ENCODE peak calls at places on chromosome 22, in six cellular contexts. T, I, S, F, U and D are unnamed samples.
A peak's percentile ranks its signal among the peaks of the same experiment; 100 is the strongest.

GRCh38 chr22:46866591-46866990 is 104.1 kb downstream of the TBC1D22A start:
- DNase-seq in T (no peak), I (peak; percentile 82), S (no peak), F (no peak), U (peak; percentile 66), D (peak; percentile 92)

GRCh38 chr22:38097058-38097457 is 13.1 kb upstream of the SLC16A8 start:
- DNase-seq in T (no peak), I (no peak), S (no peak), F (no peak), U (peak; percentile 75), D (no peak)

GRCh38 chr22:49158741-49159564 is 668.7 kb downstream of the BRD1 start:
- DNase-seq in T (no peak), I (no peak), S (no peak), F (no peak), U (no peak), D (no peak)

GRCh38 chr22:49570032-49570848 is 257.4 kb downstream of the BRD1 start:
- DNase-seq in T (no peak), I (no peak), S (no peak), F (no peak), U (peak; percentile 46), D (no peak)

GRCh38 chr22:30809086-30809485 is 114.4 kb downstream of the OSBP2 start:
- DNase-seq in T (no peak), I (no peak), S (no peak), F (no peak), U (no peak), D (peak; percentile 59)

GRCh38 chr22:48044484-48045060 is 1282.1 kb downstream of the TBC1D22A start:
- DNase-seq in T (no peak), I (no peak), S (no peak), F (no peak), U (no peak), D (no peak)

GRCh38 chr22:27242111-27242436 is 559.5 kb downstream of the MN1 start:
- DNase-seq in T (no peak), I (no peak), S (no peak), F (no peak), U (no peak), D (no peak)

GRCh38 chr22:49258107-49259010 is 569.3 kb downstream of the BRD1 start:
- DNase-seq in T (no peak), I (no peak), S (no peak), F (no peak), U (peak; percentile 14), D (no peak)

GRCh38 chr22:41286639-41287091 is 678 bp upstream of the RANGAP1 start:
- DNase-seq in T (no peak), I (no peak), S (no peak), F (no peak), U (no peak), D (peak; percentile 25)

GRCh38 chr22:40498454-40499186 is 128.2 kb downstream of the SGSM3 start:
- DNase-seq in T (peak; percentile 80), I (peak; percentile 84), S (no peak), F (peak; percentile 94), U (peak; percentile 48), D (peak; percentile 95)

GRCh38 chr22:19402642-19403191 is 28.8 kb downstream of the HIRA start:
- DNase-seq in T (no peak), I (no peak), S (no peak), F (no peak), U (no peak), D (no peak)

GRCh38 chr22:48781391-48781790 is 1046.3 kb downstream of the BRD1 start:
- DNase-seq in T (no peak), I (no peak), S (no peak), F (no peak), U (peak; percentile 10), D (no peak)

GRCh38 chr22:17753401-17753989 is 20.8 kb downstream of the BID start:
- DNase-seq in T (no peak), I (no peak), S (no peak), F (no peak), U (no peak), D (peak; percentile 80)

GRCh38 chr22:38829485-38829884 is 14.3 kb downstream of the NPTXR start:
- DNase-seq in T (no peak), I (no peak), S (no peak), F (no peak), U (no peak), D (no peak)

GRCh38 chr22:50691521-50691920 is 18.9 kb downstream of the SHANK3 start:
- DNase-seq in T (no peak), I (no peak), S (no peak), F (no peak), U (peak; percentile 59), D (peak; percentile 62)

GRCh38 chr22:50167689-50168489 is 2.6 kb upstream of the PANX2 start:
- DNase-seq in T (no peak), I (no peak), S (no peak), F (no peak), U (no peak), D (no peak)

GRCh38 chr22:26477341-26477731 is 6.2 kb downstream of the HPS4 start:
- DNase-seq in T (no peak), I (no peak), S (no peak), F (no peak), U (no peak), D (no peak)

GRCh38 chr22:27800250-27801131 is 1.1 kb downstream of the MN1 start:
- DNase-seq in T (no peak), I (no peak), S (no peak), F (no peak), U (peak; percentile 80), D (no peak)

GRCh38 chr22:35600466-35600865 is 16.7 kb downstream of the MB start:
- DNase-seq in T (no peak), I (no peak), S (no peak), F (no peak), U (no peak), D (no peak)

GRCh38 chr22:35598396-35598710 is 18.8 kb downstream of the MB start:
- DNase-seq in T (no peak), I (no peak), S (no peak), F (no peak), U (no peak), D (no peak)

GRCh38 chr22:35596821-35597220 is 20.3 kb downstream of the MB start:
- DNase-seq in T (no peak), I (no peak), S (peak; percentile 66), F (no peak), U (no peak), D (no peak)

GRCh38 chr22:35599364-35599763 is 17.8 kb downstream of the MB start:
- DNase-seq in T (no peak), I (no peak), S (no peak), F (no peak), U (no peak), D (no peak)

GRCh38 chr22:35597692-35598395 is 19.3 kb downstream of the MB start:
- DNase-seq in T (no peak), I (no peak), S (peak; percentile 81), F (no peak), U (no peak), D (no peak)
- H3K4me3 ChIP-seq in T (no peak overlapping the region), I (no peak overlapping the region), S (no peak overlapping the region), F (no peak overlapping the region), U (no peak overlapping the region), D (no peak overlapping the region)

GRCh38 chr22:45010532-45010900 is 711 bp upstream of the PHF21B start:
- DNase-seq in T (peak; percentile 13), I (no peak), S (no peak), F (no peak), U (peak; percentile 74), D (no peak)
- TF ChIP-seq CTCF in T (no peak), I (no peak), S (no peak), F (no peak), U (no peak), D (no peak)

DNA sequence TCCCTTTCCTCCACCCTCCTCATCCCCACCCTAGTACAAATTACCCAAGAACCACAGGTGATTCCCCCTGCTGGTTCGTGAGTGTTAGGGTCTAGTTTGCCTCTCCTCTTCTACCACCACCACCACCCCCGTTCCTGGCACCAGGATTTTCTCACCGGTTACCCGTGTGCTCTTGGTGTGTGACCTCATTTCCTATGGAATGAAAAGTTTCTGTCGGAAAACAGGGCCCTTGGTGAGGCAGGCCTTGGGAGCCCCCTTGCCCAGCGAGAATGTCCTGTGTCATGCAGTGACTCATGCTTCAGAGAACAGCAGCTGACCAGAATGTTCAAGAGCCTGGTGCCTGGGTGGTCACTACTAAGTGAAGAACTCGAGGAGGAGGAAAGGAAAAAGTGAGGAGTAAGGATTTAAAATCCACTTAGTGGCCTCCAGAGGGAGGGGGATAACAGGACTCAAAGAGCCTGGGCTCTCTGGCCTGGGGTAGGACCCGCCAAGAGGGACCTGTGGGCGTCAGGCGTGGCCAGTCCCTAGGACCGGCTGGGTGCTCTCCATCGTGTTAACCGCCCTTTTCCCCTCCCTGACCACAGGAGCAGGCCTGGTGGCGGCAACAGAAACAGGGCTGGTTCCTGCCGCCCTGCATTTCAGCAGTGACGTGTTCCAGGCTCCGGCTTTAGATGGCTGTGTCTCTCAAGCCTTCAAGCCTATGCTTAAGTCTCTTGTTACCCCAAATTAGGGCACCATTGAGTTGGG is 30.2 kb downstream of the C22orf31 start:
- DNase-seq in T (peak; percentile 64), I (peak; percentile 79), S (peak; percentile 78), F (peak; percentile 99), U (peak; percentile 89), D (peak; percentile 99)
- H3K4me3 ChIP-seq in T (peak overlapping the region; percentile 41), I (peak overlapping the region; percentile 48), S (no peak overlapping the region), F (peak overlapping the region; percentile 11), U (peak overlapping the region; percentile 77), D (peak overlapping the region; percentile 43)

GRCh38 chr22:25098445-25099081 is 101.1 kb upstream of the CRYBB3 start:
- DNase-seq in T (no peak), I (no peak), S (no peak), F (no peak), U (no peak), D (no peak)
- TF ChIP-seq CTCF in T (no peak), I (no peak), S (no peak), F (no peak), U (no peak), D (no peak)

GRCh38 chr22:29308148-29308790 is 1.8 kb downstream of the GAS2L1 start:
- DNase-seq in T (no peak), I (no peak), S (no peak), F (no peak), U (no peak), D (no peak)
- H3K4me3 ChIP-seq in T (no peak overlapping the region), I (peak overlapping the region; percentile 12), S (no peak overlapping the region), F (no peak overlapping the region), U (no peak overlapping the region), D (peak overlapping the region; percentile 72)